ENCODE peak calls at places on chromosomes 12 and 14, in six cellular contexts. A is SK-N-SH, G is HepG2, R is K562, E is GM12878, J is H1. W is an unnamed sample.

GRCh38 chr14:23829736-23830474 is 123.7 kb upstream of the DHRS4 start:
- DNase-seq in A (no peak), G (peak), R (no peak), E (no peak), J (no peak), W (no peak)

GRCh38 chr14:61355892-61356325 is 34.5 kb downstream of the PRKCH start:
- DNase-seq in A (no peak), G (peak), R (no peak), E (no peak), J (peak), W (no peak)

GRCh38 chr12:96501139-96501741 is 11.9 kb downstream of the CFAP54 start:
- DNase-seq in A (peak), G (peak), R (peak), E (peak), J (no peak), W (peak)

GRCh38 chr14:91509083-91509877 is 830 bp downstream of the PPP4R3A start:
- DNase-seq in A (peak), G (peak), R (peak), E (no peak), J (no peak), W (peak)

GRCh38 chr14:22118894-22119477 is 445.4 kb upstream of the OR4E1 start:
- DNase-seq in A (no peak), G (no peak), R (no peak), E (no peak), J (no peak), W (no peak)

GRCh38 chr14:81402123-81402495 is 2.0 kb upstream of the STON2 start:
- DNase-seq in A (no peak), G (no peak), R (peak), E (no peak), J (no peak), W (no peak)

GRCh38 chr14:106268013-106268727 is 741.8 kb downstream of the TMEM121 start:
- DNase-seq in A (peak), G (no peak), R (peak), E (no peak), J (no peak), W (no peak)

GRCh38 chr14:64459737-64460136 is 5.6 kb upstream of the AKAP5 start:
- DNase-seq in A (no peak), G (no peak), R (no peak), E (no peak), J (no peak), W (no peak)

GRCh38 chr12:3641428-3641883 is 111.5 kb downstream of the CRACR2A start:
- DNase-seq in A (no peak), G (no peak), R (no peak), E (no peak), J (no peak), W (no peak)

GRCh38 chr14:91187271-91187670 is 57.2 kb downstream of the GPR68 start:
- DNase-seq in A (no peak), G (no peak), R (no peak), E (no peak), J (no peak), W (no peak)

GRCh38 chr12:111320233-111321050 is 48.5 kb downstream of the PHETA1 start:
- DNase-seq in A (no peak), G (no peak), R (no peak), E (no peak), J (no peak), W (no peak)

GRCh38 chr12:111318450-111318849 is 50.4 kb downstream of the PHETA1 start:
- DNase-seq in A (no peak), G (no peak), R (no peak), E (no peak), J (no peak), W (no peak)

GRCh38 chr12:111321317-111321716 is 47.6 kb downstream of the PHETA1 start:
- DNase-seq in A (no peak), G (no peak), R (no peak), E (no peak), J (no peak), W (no peak)

GRCh38 chr12:111319600-111320232 is 49.2 kb downstream of the PHETA1 start:
- DNase-seq in A (no peak), G (no peak), R (no peak), E (no peak), J (no peak), W (no peak)

DNA sequence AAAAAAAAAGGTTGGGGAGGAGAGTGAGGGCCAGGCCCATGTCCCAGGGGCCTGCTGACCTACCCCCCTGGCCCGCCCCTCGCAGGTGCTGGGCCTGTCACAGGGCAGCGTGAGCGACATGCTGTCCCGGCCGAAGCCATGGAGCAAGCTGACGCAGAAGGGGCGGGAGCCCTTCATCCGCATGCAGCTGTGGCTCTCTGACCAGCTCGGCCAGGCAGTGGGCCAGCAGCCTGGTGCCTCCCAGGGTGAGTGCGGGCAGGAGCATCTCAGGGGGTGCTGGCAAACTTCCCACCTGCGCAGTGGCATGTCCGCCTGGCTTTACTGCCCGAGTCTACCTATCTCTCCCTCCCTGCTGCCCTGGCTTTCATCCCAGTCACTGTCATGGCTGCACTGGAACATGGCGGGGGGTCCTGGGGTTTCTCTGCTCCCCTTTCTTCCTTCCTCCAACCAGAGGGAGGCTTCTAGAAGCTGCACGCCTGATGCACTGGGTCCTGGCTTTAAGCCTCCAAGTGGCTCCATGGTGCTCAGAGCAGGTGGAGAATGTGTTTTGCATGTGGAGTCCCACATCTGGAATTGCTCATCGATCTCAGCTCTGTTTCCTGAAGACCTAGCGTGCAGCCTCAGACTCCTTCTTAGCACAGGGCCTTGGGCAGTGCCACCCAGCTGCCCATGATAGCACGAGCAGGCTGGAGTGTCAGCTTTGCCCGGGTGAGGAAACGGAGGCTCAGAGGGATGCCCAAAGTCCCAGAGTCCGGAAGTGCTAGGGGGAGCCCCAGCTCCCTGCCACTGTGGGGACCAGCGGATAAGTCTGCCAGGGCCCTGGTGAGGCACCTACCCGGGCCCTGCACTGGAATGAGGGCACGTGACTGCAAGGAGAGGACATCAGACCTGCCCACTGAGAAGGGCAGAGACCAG is 46.3 kb downstream of the PHETA1 start:
- DNase-seq in A (no peak), G (no peak), R (no peak), E (no peak), J (no peak), W (no peak)
- H3K27ac ChIP-seq in A (no peak), G (no peak), R (no peak), E (no peak), J (no peak), W (no peak)

GRCh38 chr12:132210223-132211055 is 66.2 kb downstream of the NOC4L start:
- DNase-seq in A (no peak), G (no peak), R (no peak), E (no peak), J (no peak), W (no peak)
- H3K4me3 ChIP-seq in A (no peak), G (no peak), R (no peak), E (no peak), J (no peak), W (no peak)

DNA sequence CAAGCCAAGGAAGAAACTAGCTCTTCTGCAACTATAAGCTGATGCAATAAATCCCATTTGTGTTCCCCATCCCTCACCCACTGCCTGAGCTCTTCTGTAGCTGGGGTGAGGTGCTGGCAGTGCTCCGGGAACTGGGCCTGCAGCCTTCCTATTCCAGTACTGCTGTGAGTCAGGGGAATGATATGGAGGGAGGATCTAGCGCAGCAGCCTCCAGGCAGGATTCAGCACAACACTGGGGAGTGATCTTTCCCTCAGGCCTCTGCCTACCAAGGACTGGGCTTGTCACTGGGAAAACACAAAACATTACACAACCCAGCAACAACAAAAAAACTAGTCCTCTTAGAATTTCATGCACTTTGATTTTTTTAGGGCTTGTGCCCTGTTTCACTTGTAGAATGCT is 58.7 kb downstream of the ST8SIA1 start:
- DNase-seq in A (no peak), G (no peak), R (no peak), E (no peak), J (peak), W (no peak)
- TF ChIP-seq GABPA in A (no peak), G (no peak), R (no peak), E (no peak), J (no peak), W (no peak)

DNA sequence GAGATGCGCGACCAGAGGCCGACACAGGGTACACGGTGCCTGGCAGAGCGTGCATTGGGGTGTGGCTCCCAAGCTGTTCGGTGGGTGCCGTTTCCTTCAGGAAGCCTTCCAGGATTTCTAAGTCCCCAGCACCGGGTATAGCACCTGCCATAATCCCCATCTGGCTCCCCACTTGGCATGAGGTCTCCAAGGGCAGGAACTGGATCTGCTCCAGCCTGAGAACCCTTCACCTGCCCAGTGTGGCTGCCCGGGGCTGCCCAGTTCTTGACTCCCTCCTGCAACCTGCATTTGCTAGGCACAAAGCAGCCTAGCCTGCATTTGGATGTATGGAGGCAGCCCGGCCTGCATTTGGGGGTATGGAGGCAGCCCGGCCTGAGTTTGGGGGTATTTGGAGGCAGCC is 69.7 kb downstream of the RFLNA start:
- DNase-seq in A (no peak), G (no peak), R (no peak), E (no peak), J (no peak), W (no peak)
- H3K27ac ChIP-seq in A (peak), G (no peak), R (no peak), E (no peak), J (no peak), W (no peak)

DNA sequence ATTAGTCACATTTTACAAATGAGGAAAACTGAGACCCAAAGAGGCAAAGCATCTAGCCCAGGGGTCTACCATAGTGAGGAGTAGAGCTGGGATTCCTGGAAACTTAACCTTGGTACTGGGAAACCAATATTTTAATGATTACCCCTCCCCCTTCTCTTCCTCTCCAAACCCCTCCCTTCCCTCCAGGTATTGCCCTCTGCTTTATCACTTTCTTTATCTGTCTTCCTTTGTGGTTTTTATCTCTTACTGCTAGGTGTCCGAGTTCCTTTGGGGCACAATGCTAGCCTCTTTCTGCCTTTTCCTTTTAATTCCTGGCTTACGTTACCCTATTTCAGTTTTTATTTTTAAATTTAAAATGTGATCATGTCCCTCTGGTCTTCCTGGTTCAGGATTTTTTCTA is 2.8 kb downstream of the GABARAPL1 start:
- DNase-seq in A (no peak), G (no peak), R (peak), E (no peak), J (no peak), W (no peak)
- H3K4me3 ChIP-seq in A (no peak), G (no peak), R (no peak), E (no peak), J (peak), W (no peak)

GRCh38 chr14:89014570-89014847 is 190.1 kb downstream of the TTC8 start:
- DNase-seq in A (no peak), G (no peak), R (no peak), E (no peak), J (no peak), W (peak)

GRCh38 chr14:89013698-89014569 is 189.5 kb downstream of the TTC8 start:
- DNase-seq in A (no peak), G (no peak), R (no peak), E (no peak), J (no peak), W (no peak)

GRCh38 chr14:89012272-89013097 is 188.0 kb downstream of the TTC8 start:
- DNase-seq in A (no peak), G (peak), R (no peak), E (no peak), J (no peak), W (no peak)

GRCh38 chr14:89011727-89012271 is 187.3 kb downstream of the TTC8 start:
- DNase-seq in A (no peak), G (no peak), R (no peak), E (no peak), J (no peak), W (no peak)

DNA sequence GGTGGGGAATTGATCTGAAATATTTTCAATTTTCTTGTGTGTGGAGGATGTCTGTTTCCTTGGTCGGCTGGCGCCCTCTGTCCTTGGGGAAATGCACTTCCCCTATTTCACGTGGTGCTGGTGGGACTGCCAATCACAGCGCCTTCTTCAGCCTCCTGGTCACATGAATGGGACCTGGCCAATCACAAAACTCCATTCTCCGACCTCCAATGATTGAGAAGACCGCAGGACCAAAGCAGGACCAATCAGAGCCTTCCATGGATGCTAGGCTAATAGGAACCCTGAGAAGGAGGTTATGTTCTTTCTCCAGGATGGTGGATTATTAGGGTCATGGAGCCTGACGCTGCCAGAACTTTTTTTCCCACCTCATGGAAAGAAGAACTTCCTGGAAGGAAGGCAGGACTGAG is 188.7 kb downstream of the TTC8 start:
- DNase-seq in A (no peak), G (peak), R (peak), E (no peak), J (no peak), W (no peak)
- TF ChIP-seq GABPA in A (no peak), G (no peak), R (no peak), E (no peak), J (no peak), W (no peak)

GRCh38 chr12:108856170-108856427 is 1.3 kb downstream of the SSH1 start:
- DNase-seq in A (no peak), G (no peak), R (no peak), E (no peak), J (no peak), W (peak)
- H3K27ac ChIP-seq in A (peak), G (peak), R (peak), E (peak), J (no peak), W (peak)

GRCh38 chr12:59637657-59638150 is 41.9 kb downstream of the SLC16A7 start:
- DNase-seq in A (no peak), G (no peak), R (no peak), E (no peak), J (no peak), W (no peak)
- H3K4me3 ChIP-seq in A (no peak), G (no peak), R (no peak), E (no peak), J (no peak), W (no peak)

W was measured in HL-60.